ENCODE peak calls at places on chromosomes 1 and 21, in five cellular contexts. One of them, this sample, is unnamed.

GRCh38 chr1:201850053-201850397 is 21.1 kb downstream of the IPO9 start:
- DNase-seq in H1: no peak
- DNase-seq in HepG2: no peak
- DNase-seq in GM12878: no peak
- DNase-seq in HEK293T: no peak
- DNase-seq in this sample: peak; percentile 9

GRCh38 chr1:150173161-150173585 is 23.5 kb downstream of the PLEKHO1 start:
- DNase-seq in HEK293T: no peak
- DNase-seq in HepG2: peak; percentile 33
- DNase-seq in H1: no peak
- DNase-seq in GM12878: no peak
- DNase-seq in this sample: no peak

GRCh38 chr1:169109561-169110134 is 3.2 kb downstream of the ATP1B1 start:
- DNase-seq in HEK293T: peak; percentile 50
- DNase-seq in H1: no peak
- DNase-seq in GM12878: no peak
- DNase-seq in HepG2: peak; percentile 97
- DNase-seq in this sample: no peak

GRCh38 chr1:239058190-239058589 is 328.2 kb upstream of the CHRM3 start:
- DNase-seq in HEK293T: no peak
- DNase-seq in GM12878: no peak
- DNase-seq in H1: no peak
- DNase-seq in HepG2: no peak
- DNase-seq in this sample: no peak

GRCh38 chr1:210298296-210298695 is 30.4 kb upstream of the HHAT start:
- DNase-seq in GM12878: no peak
- DNase-seq in H1: no peak
- DNase-seq in HEK293T: no peak
- DNase-seq in HepG2: no peak
- DNase-seq in this sample: no peak

GRCh38 chr1:202164271-202165037 is 4.1 kb upstream of the PTPN7 start:
- DNase-seq in HEK293T: no peak
- DNase-seq in GM12878: peak; percentile 56
- DNase-seq in HepG2: no peak
- DNase-seq in H1: no peak
- DNase-seq in this sample: no peak

GRCh38 chr1:81619156-81619555 is 181.6 kb upstream of the ADGRL2 start:
- DNase-seq in HepG2: no peak
- DNase-seq in H1: no peak
- DNase-seq in GM12878: no peak
- DNase-seq in HEK293T: no peak
- DNase-seq in this sample: no peak

GRCh38 chr1:46622341-46622740 is 5.7 kb upstream of the MOB3C start:
- DNase-seq in HepG2: peak; percentile 31
- DNase-seq in HEK293T: peak; percentile 61
- DNase-seq in H1: peak; percentile 70
- DNase-seq in GM12878: no peak
- DNase-seq in this sample: no peak

GRCh38 chr1:156591432-156592157 is at the start of gene NAXE:
- DNase-seq in GM12878: no peak
- DNase-seq in H1: peak; percentile 80
- DNase-seq in HEK293T: peak; percentile 87
- DNase-seq in HepG2: peak; percentile 36
- DNase-seq in this sample: peak; percentile 69

GRCh38 chr1:77126309-77126708 is 92.9 kb downstream of the PIGK start:
- DNase-seq in HepG2: peak; percentile 39
- DNase-seq in GM12878: no peak
- DNase-seq in H1: no peak
- DNase-seq in HEK293T: peak; percentile 53
- DNase-seq in this sample: peak; percentile 78

GRCh38 chr1:111699268-111699667 is 39.9 kb downstream of the INKA2 start:
- DNase-seq in HEK293T: no peak
- DNase-seq in HepG2: no peak
- DNase-seq in H1: no peak
- DNase-seq in GM12878: no peak
- DNase-seq in this sample: no peak

GRCh38 chr1:97334454-97334853 is 586.4 kb downstream of the DPYD start:
- DNase-seq in HepG2: no peak
- DNase-seq in H1: no peak
- DNase-seq in GM12878: no peak
- DNase-seq in HEK293T: no peak
- DNase-seq in this sample: no peak

GRCh38 chr21:45698493-45698947 is 55.0 kb downstream of the PCBP3 start:
- DNase-seq in HEK293T: no peak
- DNase-seq in GM12878: no peak
- DNase-seq in HepG2: no peak
- DNase-seq in H1: no peak
- DNase-seq in this sample: no peak

GRCh38 chr1:12177156-12177998 is 10.6 kb downstream of the TNFRSF1B start:
- DNase-seq in HepG2: no peak
- DNase-seq in GM12878: no peak
- DNase-seq in H1: no peak
- DNase-seq in HEK293T: no peak
- DNase-seq in this sample: no peak

GRCh38 chr1:8293141-8293540 is 24.8 kb upstream of the SLC45A1 start:
- DNase-seq in H1: no peak
- DNase-seq in HepG2: no peak
- DNase-seq in HEK293T: no peak
- DNase-seq in GM12878: no peak
- DNase-seq in this sample: no peak

GRCh38 chr1:223731076-223731770 is 18.9 kb downstream of the CAPN2 start:
- DNase-seq in GM12878: no peak
- DNase-seq in HepG2: no peak
- DNase-seq in H1: no peak
- DNase-seq in HEK293T: no peak
- DNase-seq in this sample: no peak

GRCh38 chr1:19065526-19066247 is 109.2 kb upstream of the IFFO2 start:
- DNase-seq in HEK293T: no peak
- DNase-seq in HepG2: no peak
- DNase-seq in GM12878: no peak
- DNase-seq in H1: no peak
- DNase-seq in this sample: no peak

GRCh38 chr1:95547000-95547399 is 313.0 kb downstream of the RWDD3 start:
- DNase-seq in HepG2: no peak
- DNase-seq in HEK293T: no peak
- DNase-seq in GM12878: no peak
- DNase-seq in H1: no peak
- DNase-seq in this sample: no peak

GRCh38 chr1:16351449-16351993 is 759 bp downstream of the FBXO42 start:
- DNase-seq in H1: no peak
- DNase-seq in GM12878: no peak
- DNase-seq in HEK293T: no peak
- DNase-seq in HepG2: no peak
- DNase-seq in this sample: no peak

GRCh38 chr1:54027848-54028247 is 9.9 kb upstream of the LDLRAD1 start:
- DNase-seq in HepG2: peak; percentile 61
- DNase-seq in GM12878: no peak
- DNase-seq in H1: peak; percentile 39
- DNase-seq in HEK293T: no peak
- DNase-seq in this sample: no peak

GRCh38 chr1:27951396-27951795 is 8.4 kb upstream of the XKR8 start:
- DNase-seq in GM12878: no peak
- DNase-seq in H1: no peak
- DNase-seq in HEK293T: no peak
- DNase-seq in HepG2: no peak
- DNase-seq in this sample: no peak

GRCh38 chr1:156502396-156502748 is 1.8 kb upstream of the MEF2D start:
- DNase-seq in GM12878: no peak
- DNase-seq in HepG2: no peak
- DNase-seq in H1: no peak
- DNase-seq in HEK293T: no peak
- DNase-seq in this sample: no peak

GRCh38 chr1:201944639-201945038 is 1.7 kb downstream of the LMOD1 start:
- DNase-seq in H1: no peak
- DNase-seq in HepG2: no peak
- DNase-seq in HEK293T: no peak
- DNase-seq in GM12878: no peak
- DNase-seq in this sample: no peak

GRCh38 chr1:93283496-93283895 is 62.2 kb upstream of the DR1 start:
- DNase-seq in H1: no peak
- DNase-seq in HEK293T: no peak
- DNase-seq in HepG2: no peak
- DNase-seq in GM12878: no peak
- DNase-seq in this sample: no peak

GRCh38 chr21:45598666-45599065 is 44.9 kb upstream of the PCBP3 start:
- DNase-seq in HepG2: no peak
- DNase-seq in GM12878: no peak
- DNase-seq in HEK293T: no peak
- DNase-seq in H1: no peak
- DNase-seq in this sample: no peak

GRCh38 chr1:13700521-13701273 is 709 bp downstream of the PRDM2 start:
- DNase-seq in GM12878: no peak
- DNase-seq in H1: peak; percentile 47
- DNase-seq in HEK293T: peak; percentile 53
- DNase-seq in HepG2: no peak
- DNase-seq in this sample: no peak

GRCh38 chr21:45126085-45126687 is 51.8 kb downstream of the ADARB1 start:
- DNase-seq in HEK293T: no peak
- DNase-seq in HepG2: no peak
- DNase-seq in H1: no peak
- DNase-seq in GM12878: no peak
- DNase-seq in this sample: no peak

GRCh38 chr21:25561668-25562641 is 45.3 kb downstream of the MRPL39 start:
- DNase-seq in HEK293T: no peak
- DNase-seq in H1: peak; percentile 79
- DNase-seq in GM12878: peak; percentile 66
- DNase-seq in HepG2: no peak
- DNase-seq in this sample: no peak

GRCh38 chr1:84956655-84957054 is 40.3 kb downstream of the MCOLN2 start:
- DNase-seq in GM12878: no peak
- DNase-seq in HepG2: no peak
- DNase-seq in H1: no peak
- DNase-seq in HEK293T: no peak
- DNase-seq in this sample: no peak

GRCh38 chr1:27872802-27873665 is 690 bp downstream of the THEMIS2 start:
- DNase-seq in HEK293T: peak; percentile 30
- DNase-seq in HepG2: no peak
- DNase-seq in GM12878: no peak
- DNase-seq in H1: peak; percentile 65
- DNase-seq in this sample: no peak

GRCh38 chr1:45926302-45926701 is 122.9 kb downstream of the MAST2 start:
- DNase-seq in HepG2: no peak
- DNase-seq in GM12878: no peak
- DNase-seq in H1: no peak
- DNase-seq in HEK293T: no peak
- DNase-seq in this sample: no peak

GRCh38 chr21:39523398-39523797 is 71.6 kb downstream of the SH3BGR start:
- DNase-seq in HEK293T: no peak
- DNase-seq in GM12878: no peak
- DNase-seq in H1: no peak
- DNase-seq in HepG2: no peak
- DNase-seq in this sample: no peak

GRCh38 chr1:51237714-51238403 is 1.8 kb downstream of the RNF11 start:
- DNase-seq in HEK293T: no peak
- DNase-seq in H1: no peak
- DNase-seq in HepG2: no peak
- DNase-seq in GM12878: no peak
- DNase-seq in this sample: no peak
- TF ChIP-seq SUZ12 in HEK293T: no peak
- TF ChIP-seq SUZ12 in H1: no peak
- TF ChIP-seq SUZ12 in HepG2: no peak
- TF ChIP-seq SUZ12 in GM12878: no peak
- TF ChIP-seq SUZ12 in this sample: no peak

DNA sequence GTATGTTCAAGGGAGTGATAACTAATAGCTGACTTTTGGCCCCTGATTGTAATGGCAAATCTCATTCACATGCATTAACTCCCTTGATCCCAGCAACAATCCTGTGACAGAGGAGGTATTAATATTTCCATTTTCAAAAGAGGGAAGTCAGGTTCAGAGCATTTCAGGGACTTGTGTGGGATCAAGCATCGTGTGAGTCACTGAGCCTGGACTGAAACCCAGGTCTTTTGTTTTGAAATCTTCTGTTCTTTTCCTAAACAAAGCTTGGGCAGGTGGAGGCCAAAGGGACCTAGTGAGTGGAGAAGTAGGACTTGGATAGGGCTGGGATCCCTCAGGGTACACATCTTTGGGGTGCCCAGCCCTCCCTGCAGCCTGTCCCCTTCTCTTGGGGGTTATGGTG is 37.9 kb downstream of the ETNK2 start:
- DNase-seq in GM12878: no peak
- DNase-seq in HepG2: no peak
- DNase-seq in HEK293T: no peak
- DNase-seq in H1: no peak
- DNase-seq in this sample: no peak
- TF ChIP-seq SUZ12 in GM12878: no peak
- TF ChIP-seq SUZ12 in HepG2: no peak
- TF ChIP-seq SUZ12 in HEK293T: no peak
- TF ChIP-seq SUZ12 in H1: no peak
- TF ChIP-seq SUZ12 in this sample: no peak

DNA sequence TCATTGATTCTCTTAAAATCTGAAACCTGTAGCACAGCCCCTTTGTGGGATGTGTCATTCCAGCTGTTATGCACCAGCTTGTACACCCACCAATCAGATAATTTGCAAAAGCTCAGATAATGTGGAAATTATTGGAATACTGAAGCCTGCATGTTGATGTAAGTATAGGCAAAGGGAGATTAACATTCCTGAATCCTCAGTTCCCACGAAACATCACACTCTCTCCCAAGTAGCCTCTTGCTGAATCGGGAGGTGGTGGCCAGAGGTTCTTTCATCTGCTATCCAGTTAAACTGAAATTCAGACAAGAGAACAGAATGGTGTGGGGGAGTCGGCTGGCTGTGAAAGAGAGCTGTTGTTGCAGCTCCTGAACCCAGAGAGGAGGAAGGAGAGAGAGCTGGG is 170.9 kb downstream of the ZBTB18 start:
- DNase-seq in GM12878: no peak
- DNase-seq in HepG2: no peak
- DNase-seq in HEK293T: no peak
- DNase-seq in H1: no peak
- DNase-seq in this sample: peak; percentile 27
- TF ChIP-seq SUZ12 in GM12878: no peak
- TF ChIP-seq SUZ12 in HepG2: no peak
- TF ChIP-seq SUZ12 in HEK293T: no peak
- TF ChIP-seq SUZ12 in H1: no peak
- TF ChIP-seq SUZ12 in this sample: no peak

GRCh38 chr1:204818998-204819397 is 51.7 kb upstream of the NFASC start:
- DNase-seq in HepG2: no peak
- DNase-seq in GM12878: no peak
- DNase-seq in HEK293T: no peak
- DNase-seq in H1: no peak
- DNase-seq in this sample: no peak
- TF ChIP-seq SUZ12 in HepG2: no peak
- TF ChIP-seq SUZ12 in GM12878: no peak
- TF ChIP-seq SUZ12 in HEK293T: no peak
- TF ChIP-seq SUZ12 in H1: no peak
- TF ChIP-seq SUZ12 in this sample: no peak

GRCh38 chr1:63148825-63149645 is 173.3 kb upstream of the FOXD3 start:
- DNase-seq in HepG2: peak; percentile 32
- DNase-seq in H1: peak; percentile 60
- DNase-seq in GM12878: no peak
- DNase-seq in HEK293T: peak; percentile 74
- DNase-seq in this sample: peak; percentile 77
- TF ChIP-seq SUZ12 in HepG2: no peak
- TF ChIP-seq SUZ12 in H1: no peak
- TF ChIP-seq SUZ12 in GM12878: no peak
- TF ChIP-seq SUZ12 in HEK293T: no peak
- TF ChIP-seq SUZ12 in this sample: no peak

This sample was measured in NT2/D1.